ENCODE peak calls at places on chromosome 1, in seven cellular contexts. Z, V, W, H, I, S and K are unnamed samples.

GRCh38 chr1:184118051-184118450 is 66.5 kb downstream of the TSEN15 start:
- DNase-seq in Z (no peak), V (peak; percentile 92), W (no peak), H (peak; percentile 93), I (no peak), S (no peak), K (no peak)

GRCh38 chr1:59978026-59978425 is 51.5 kb upstream of the CYP2J2 start:
- DNase-seq in Z (no peak), V (peak; percentile 51), W (no peak), H (no peak), I (no peak), S (no peak), K (no peak)

GRCh38 chr1:25257176-25257575 is 9.9 kb upstream of the RSRP1 start:
- DNase-seq in Z (no peak), V (no peak), W (no peak), H (no peak), I (no peak), S (no peak), K (no peak)

GRCh38 chr1:43822040-43822439 is 111.6 kb upstream of the ARTN start:
- DNase-seq in Z (no peak), V (peak; percentile 88), W (no peak), H (peak; percentile 95), I (peak; percentile 32), S (peak; percentile 54), K (no peak)

GRCh38 chr1:248622491-248623106 is 12.3 kb downstream of the OR2T11 start:
- DNase-seq in Z (no peak), V (no peak), W (no peak), H (peak; percentile 0), I (no peak), S (no peak), K (no peak)

GRCh38 chr1:108671142-108671541 is 10.2 kb upstream of the HENMT1 start:
- DNase-seq in Z (no peak), V (no peak), W (no peak), H (no peak), I (no peak), S (no peak), K (no peak)

GRCh38 chr1:188128761-188129160 is 1300.0 kb downstream of the PLA2G4A start:
- DNase-seq in Z (no peak), V (peak; percentile 29), W (no peak), H (no peak), I (no peak), S (no peak), K (no peak)

GRCh38 chr1:232548651-232549050 is 81.3 kb downstream of the SIPA1L2 start:
- DNase-seq in Z (no peak), V (no peak), W (no peak), H (no peak), I (no peak), S (no peak), K (no peak)

GRCh38 chr1:212368073-212368484 is 46.6 kb downstream of the PACC1 start:
- DNase-seq in Z (peak; percentile 43), V (peak; percentile 50), W (no peak), H (peak; percentile 50), I (peak; percentile 44), S (no peak), K (no peak)

GRCh38 chr1:89620664-89621063 is 12.3 kb upstream of the LRRC8C start:
- DNase-seq in Z (no peak), V (no peak), W (no peak), H (no peak), I (no peak), S (no peak), K (no peak)

GRCh38 chr1:238232036-238232744 is 341.5 kb upstream of the ZP4 start:
- DNase-seq in Z (no peak), V (no peak), W (no peak), H (peak; percentile 35), I (no peak), S (no peak), K (no peak)

GRCh38 chr1:93715529-93716126 is 34.0 kb upstream of the BCAR3 start:
- DNase-seq in Z (no peak), V (no peak), W (no peak), H (peak; percentile 82), I (no peak), S (no peak), K (no peak)

GRCh38 chr1:169874229-169874628 is 19.5 kb downstream of the SCYL3 start:
- DNase-seq in Z (no peak), V (peak; percentile 69), W (no peak), H (peak; percentile 81), I (no peak), S (no peak), K (no peak)

GRCh38 chr1:25560788-25561187 is 17.4 kb downstream of the LDLRAP1 start:
- DNase-seq in Z (peak; percentile 27), V (no peak), W (no peak), H (no peak), I (no peak), S (no peak), K (no peak)

GRCh38 chr1:196075621-196076020 is 532.6 kb downstream of the KCNT2 start:
- DNase-seq in Z (no peak), V (no peak), W (no peak), H (no peak), I (no peak), S (no peak), K (no peak)

GRCh38 chr1:219298581-219299148 is 125.0 kb downstream of the LYPLAL1 start:
- DNase-seq in Z (no peak), V (no peak), W (no peak), H (peak; percentile 97), I (no peak), S (no peak), K (no peak)

GRCh38 chr1:5940723-5941407 is 51.4 kb downstream of the NPHP4 start:
- DNase-seq in Z (no peak), V (no peak), W (no peak), H (no peak), I (no peak), S (no peak), K (no peak)

GRCh38 chr1:182754915-182755314 is 34.7 kb upstream of the NPL start:
- DNase-seq in Z (no peak), V (no peak), W (no peak), H (no peak), I (no peak), S (no peak), K (no peak)

GRCh38 chr1:17442841-17443240 is 3.4 kb upstream of the RCC2 start:
- DNase-seq in Z (no peak), V (no peak), W (no peak), H (no peak), I (no peak), S (no peak), K (no peak)

GRCh38 chr1:169594391-169594790 is 8.1 kb upstream of the F5 start:
- DNase-seq in Z (no peak), V (no peak), W (no peak), H (no peak), I (no peak), S (no peak), K (no peak)

GRCh38 chr1:214282696-214283225 is 1.8 kb downstream of the SMYD2 start:
- DNase-seq in Z (no peak), V (no peak), W (no peak), H (no peak), I (no peak), S (no peak), K (no peak)

GRCh38 chr1:64171797-64172281 is 31.6 kb upstream of the UBE2U start:
- DNase-seq in Z (peak; percentile 13), V (no peak), W (no peak), H (peak; percentile 81), I (no peak), S (no peak), K (no peak)

DNA sequence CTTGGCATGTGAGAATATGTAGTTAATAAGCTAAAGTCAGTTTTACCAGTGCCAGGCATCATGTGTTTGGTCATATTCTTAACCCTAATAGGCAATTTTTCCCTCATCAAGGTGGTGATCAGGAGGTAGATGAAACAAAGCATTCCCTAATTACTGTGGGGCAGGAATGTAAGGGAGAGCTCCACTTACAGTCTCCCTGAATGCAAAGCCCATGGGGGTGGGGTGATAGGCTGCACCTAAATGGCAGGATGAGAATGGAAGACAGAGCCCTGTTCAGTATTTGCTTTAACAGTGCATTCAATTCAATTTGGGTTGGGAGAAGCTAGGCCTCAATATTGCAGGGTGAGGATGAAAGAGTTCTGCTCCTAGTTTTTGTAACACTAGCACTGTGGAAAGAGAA is 23.4 kb downstream of the ZNF678 start:
- DNase-seq in Z (no peak), V (no peak), W (no peak), H (no peak), I (no peak), S (no peak), K (no peak)
- H3K4me3 ChIP-seq in Z (no peak overlapping the region), V (no peak overlapping the region), W (no peak overlapping the region), H (no peak overlapping the region), I (no peak overlapping the region), S (no peak overlapping the region), K (no peak overlapping the region)

DNA sequence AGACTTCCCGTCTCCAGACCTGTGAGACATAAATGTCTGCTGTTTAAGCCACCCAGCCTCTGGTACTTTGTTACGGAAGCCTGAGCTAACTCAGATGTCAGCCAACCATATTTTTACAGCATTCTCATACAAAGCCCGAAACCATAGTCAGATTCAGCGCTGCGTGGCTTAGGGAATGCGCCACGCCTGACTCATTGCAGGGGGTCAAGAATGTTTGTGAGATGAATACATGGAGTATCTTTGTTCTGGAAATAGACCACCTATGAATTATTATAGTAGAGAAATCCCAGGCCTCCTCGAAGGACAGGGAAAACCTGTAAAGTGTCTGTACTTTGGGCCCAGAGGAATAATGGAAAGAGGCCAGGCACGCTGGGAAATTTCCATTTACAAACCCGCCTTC is 434.8 kb downstream of the CAMTA1 start:
- DNase-seq in Z (no peak), V (no peak), W (no peak), H (peak; percentile 79), I (no peak), S (no peak), K (no peak)
- H3K4me3 ChIP-seq in Z (no peak overlapping the region), V (no peak overlapping the region), W (no peak overlapping the region), H (no peak overlapping the region), I (no peak overlapping the region), S (no peak overlapping the region), K (no peak overlapping the region)

DNA sequence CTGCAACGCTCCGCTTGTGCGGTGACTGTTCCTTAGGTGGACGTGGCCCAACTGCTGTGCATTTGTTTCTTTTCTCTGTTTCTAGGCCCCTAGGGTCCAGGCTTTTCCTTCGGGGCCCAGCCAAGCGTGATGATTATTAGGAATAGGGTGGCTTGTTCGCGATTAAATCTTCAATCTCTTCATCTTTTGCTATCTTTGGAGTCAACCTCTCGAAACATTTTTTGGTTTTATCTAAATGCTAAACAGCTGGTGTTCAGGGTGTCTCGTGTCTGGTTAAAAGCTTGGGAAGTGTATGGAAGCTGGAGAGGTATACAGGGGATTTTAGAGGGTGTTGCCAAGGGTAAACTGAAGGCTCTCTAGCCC is 844 bp upstream of the PLD5 start:
- DNase-seq in Z (no peak), V (no peak), W (no peak), H (no peak), I (no peak), S (no peak), K (no peak)
- H3K4me3 ChIP-seq in Z (peak overlapping the region; percentile 40), V (peak overlapping the region; percentile 38), W (no peak overlapping the region), H (peak overlapping the region; percentile 37), I (peak overlapping the region; percentile 79), S (peak overlapping the region; percentile 49), K (no peak overlapping the region)

DNA sequence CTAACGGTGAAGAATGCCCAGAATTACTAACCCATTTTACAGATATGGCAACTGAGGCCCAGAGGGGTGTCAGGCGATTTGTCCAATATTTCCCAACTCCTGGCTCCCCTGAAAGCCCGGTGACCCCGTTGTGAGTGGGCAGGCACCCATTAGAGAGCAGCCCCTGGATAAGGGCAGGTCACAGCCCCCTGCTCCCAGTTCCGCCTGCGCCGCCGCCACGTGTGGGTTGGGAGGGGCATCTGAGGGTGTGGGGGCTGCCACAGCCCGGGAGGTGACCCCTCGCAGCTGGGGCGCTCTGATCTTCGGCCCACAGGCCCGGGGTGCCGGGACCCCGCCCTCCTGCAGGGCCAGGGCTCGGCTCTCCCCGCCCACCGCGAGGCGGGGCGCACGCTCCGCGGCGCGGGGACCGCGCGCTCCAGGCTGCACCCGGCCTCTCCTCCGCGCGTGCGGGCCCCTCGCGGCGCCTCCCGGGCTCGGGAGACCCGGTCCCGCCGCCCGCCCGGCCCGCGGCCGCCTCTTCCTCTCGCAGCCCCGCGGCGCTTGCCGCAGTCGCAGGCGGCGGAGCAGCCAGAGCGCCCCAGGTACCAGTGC is at the start of gene HTR6:
- DNase-seq in Z (no peak), V (no peak), W (no peak), H (no peak), I (no peak), S (no peak), K (no peak)
- H3K4me3 ChIP-seq in Z (peak within 1 kb of the TSS; percentile 32), V (peak within 1 kb of the TSS; percentile 5), W (peak within 1 kb of the TSS; percentile 47), H (no peak within 1 kb of the TSS), I (peak within 1 kb of the TSS; percentile 43), S (peak within 1 kb of the TSS; percentile 44), K (no peak within 1 kb of the TSS)